ENCODE peak calls at places on chromosomes 3 and 15, in seven cellular contexts. K, N, Q, R, C, D and A are unnamed samples.

GRCh38 chr3:9749333-9749662 is 454 bp upstream of the OGG1 start:
- DNase-seq in C (no peak), N (no peak), D (no peak), Q (peak), K (no peak), R (no peak), A (peak)

GRCh38 chr15:38536201-38536676 is 28.4 kb downstream of the RASGRP1 start:
- DNase-seq in D (no peak), N (peak), C (peak), K (no peak), Q (no peak), R (peak), A (no peak)

GRCh38 chr15:31280037-31280830 is 46.4 kb upstream of the KLF13 start:
- DNase-seq in D (no peak), Q (peak), N (no peak), C (no peak), R (no peak), K (no peak), A (peak)

GRCh38 chr3:57815034-57815433 is 58.9 kb downstream of the SLMAP start:
- DNase-seq in Q (no peak), N (no peak), K (peak), R (no peak), D (no peak), C (no peak), A (no peak)

GRCh38 chr3:193589616-193590015 is 3.4 kb upstream of the OPA1 start:
- DNase-seq in N (no peak), Q (no peak), K (no peak), R (no peak), D (no peak), C (no peak), A (no peak)

GRCh38 chr3:101665357-101665756 is 11.6 kb downstream of the ZBTB11 start:
- DNase-seq in Q (no peak), R (peak), D (no peak), C (no peak), N (no peak), K (no peak), A (no peak)

GRCh38 chr3:192207661-192208060 is 519.7 kb downstream of the FGF12 start:
- DNase-seq in Q (no peak), R (no peak), C (no peak), D (no peak), K (no peak), N (no peak), A (no peak)

GRCh38 chr3:114365909-114366308 is 72.1 kb downstream of the TIGIT start:
- DNase-seq in N (no peak), C (no peak), D (no peak), Q (no peak), R (peak), K (no peak), A (no peak)

GRCh38 chr3:34377961-34378360 is 579.5 kb downstream of the PDCD6IP start:
- DNase-seq in R (no peak), C (no peak), D (no peak), N (no peak), K (no peak), Q (no peak), A (no peak)

GRCh38 chr3:195892355-195893120 is 15.8 kb downstream of the TNK2 start:
- DNase-seq in D (no peak), K (no peak), C (no peak), R (peak), Q (peak), N (peak), A (no peak)

GRCh38 chr15:52208306-52208946 is 17.2 kb upstream of the GNB5 start:
- DNase-seq in R (peak), C (peak), N (peak), K (peak), Q (peak), D (peak), A (peak)

GRCh38 chr15:47599806-47600205 is 117.5 kb upstream of the SEMA6D start:
- DNase-seq in C (no peak), Q (no peak), N (no peak), R (no peak), K (no peak), D (no peak), A (no peak)

GRCh38 chr3:196867507-196868296 is at the start of gene SENP5:
- DNase-seq in K (peak), N (peak), R (peak), D (peak), Q (peak), C (peak), A (peak)

GRCh38 chr15:85164841-85165466 is 183.3 kb downstream of the PDE8A start:
- DNase-seq in Q (no peak), C (no peak), R (no peak), K (no peak), N (no peak), D (no peak), A (no peak)

GRCh38 chr3:3665961-3666640 is 133.1 kb upstream of the LRRN1 start:
- DNase-seq in N (no peak), C (no peak), K (no peak), Q (no peak), R (no peak), D (no peak), A (no peak)

GRCh38 chr3:23747841-23748240 is 57.9 kb upstream of the UBE2E1 start:
- DNase-seq in Q (no peak), D (no peak), N (no peak), C (no peak), R (no peak), K (no peak), A (no peak)

GRCh38 chr3:124607163-124607562 is 123.1 kb upstream of the UMPS start:
- DNase-seq in Q (no peak), N (peak), K (no peak), R (peak), D (no peak), C (peak), A (no peak)

GRCh38 chr3:45986303-45986982 is 9.2 kb downstream of the FYCO1 start:
- DNase-seq in C (no peak), N (peak), R (peak), Q (no peak), D (no peak), K (no peak), A (no peak)

GRCh38 chr3:114383875-114384557 is 90.2 kb downstream of the TIGIT start:
- DNase-seq in N (peak), D (peak), R (peak), K (peak), C (peak), Q (peak), A (peak)

GRCh38 chr15:94042163-94042954 is 189.0 kb upstream of the MCTP2 start:
- DNase-seq in K (no peak), C (peak), Q (no peak), D (no peak), N (peak), R (peak), A (no peak)

GRCh38 chr3:46942481-46943236 is 33.9 kb downstream of the CCDC12 start:
- DNase-seq in D (no peak), N (no peak), K (no peak), R (no peak), C (no peak), Q (no peak), A (peak)

GRCh38 chr3:43688245-43688650 is 2.5 kb upstream of the ABHD5 start:
- DNase-seq in Q (no peak), D (no peak), R (no peak), K (no peak), C (no peak), N (peak), A (no peak)

GRCh38 chr3:4376499-4376898 is 73.3 kb downstream of the SETMAR start:
- DNase-seq in D (no peak), Q (no peak), K (no peak), R (no peak), N (peak), C (no peak), A (no peak)

GRCh38 chr3:25843332-25843731 is 53.4 kb downstream of the OXSM start:
- DNase-seq in R (peak), Q (no peak), D (no peak), N (peak), K (no peak), C (no peak), A (no peak)

GRCh38 chr15:73357999-73358665 is 10.6 kb downstream of the HCN4 start:
- DNase-seq in R (no peak), N (no peak), K (no peak), C (no peak), D (no peak), Q (no peak), A (no peak)

GRCh38 chr3:63048365-63048764 is 173.1 kb upstream of the CADPS start:
- DNase-seq in K (no peak), D (no peak), N (no peak), Q (no peak), C (no peak), R (no peak), A (no peak)

GRCh38 chr3:141100531-141101320 is 49.6 kb downstream of the SPSB4 start:
- DNase-seq in D (no peak), R (no peak), Q (no peak), C (no peak), N (no peak), K (no peak), A (no peak)

GRCh38 chr15:98420837-98421236 is 227.5 kb upstream of the IGF1R start:
- DNase-seq in D (no peak), Q (no peak), C (no peak), N (no peak), R (no peak), K (no peak), A (no peak)

GRCh38 chr3:18307529-18307928 is 117.6 kb downstream of the SATB1 start:
- DNase-seq in R (no peak), N (no peak), C (no peak), Q (no peak), D (no peak), K (no peak), A (no peak)

GRCh38 chr15:101578443-101578894 is 73.7 kb downstream of the TM2D3 start:
- DNase-seq in D (peak), K (peak), C (no peak), R (peak), N (peak), Q (peak), A (peak)

GRCh38 chr15:66895794-66896453 is 169.5 kb upstream of the SMAD3 start:
- DNase-seq in R (no peak), C (no peak), N (no peak), K (no peak), D (no peak), Q (no peak), A (no peak)

GRCh38 chr3:161475905-161476304 is 20.7 kb upstream of the OTOL1 start:
- DNase-seq in C (no peak), Q (no peak), K (no peak), D (no peak), N (peak), R (peak), A (no peak)

GRCh38 chr3:136990826-136991225 is 33.0 kb downstream of the IL20RB start:
- DNase-seq in C (no peak), D (no peak), N (no peak), Q (no peak), R (no peak), K (no peak), A (no peak)

GRCh38 chr3:128278130-128278529 is 124.8 kb downstream of the EEFSEC start:
- DNase-seq in Q (no peak), K (no peak), C (no peak), N (no peak), R (no peak), D (no peak), A (no peak)

GRCh38 chr3:170038434-170039110 is 777 bp downstream of the GPR160 start:
- DNase-seq in R (no peak), C (no peak), D (peak), Q (peak), N (no peak), K (peak), A (peak)

GRCh38 chr3:113631143-113631542 is 65.3 kb downstream of the USF3 start:
- DNase-seq in Q (no peak), R (no peak), N (no peak), C (no peak), D (no peak), K (no peak), A (no peak)

GRCh38 chr3:155791190-155791589 is 14.9 kb downstream of the C3orf33 start:
- DNase-seq in N (peak), D (no peak), C (no peak), Q (no peak), K (no peak), R (peak), A (no peak)

GRCh38 chr15:71333839-71334238 is 218.6 kb downstream of the THSD4 start:
- DNase-seq in C (peak), D (no peak), K (no peak), R (peak), N (peak), Q (no peak), A (no peak)

GRCh38 chr3:182682263-182683229 is 110.8 kb upstream of the ATP11B start:
- DNase-seq in N (peak), K (peak), C (no peak), D (peak), R (peak), Q (peak), A (peak)
- TF ChIP-seq CTCF in N (peak), K (peak), C (peak), D (peak), R (peak), Q (peak), A (peak)

DNA sequence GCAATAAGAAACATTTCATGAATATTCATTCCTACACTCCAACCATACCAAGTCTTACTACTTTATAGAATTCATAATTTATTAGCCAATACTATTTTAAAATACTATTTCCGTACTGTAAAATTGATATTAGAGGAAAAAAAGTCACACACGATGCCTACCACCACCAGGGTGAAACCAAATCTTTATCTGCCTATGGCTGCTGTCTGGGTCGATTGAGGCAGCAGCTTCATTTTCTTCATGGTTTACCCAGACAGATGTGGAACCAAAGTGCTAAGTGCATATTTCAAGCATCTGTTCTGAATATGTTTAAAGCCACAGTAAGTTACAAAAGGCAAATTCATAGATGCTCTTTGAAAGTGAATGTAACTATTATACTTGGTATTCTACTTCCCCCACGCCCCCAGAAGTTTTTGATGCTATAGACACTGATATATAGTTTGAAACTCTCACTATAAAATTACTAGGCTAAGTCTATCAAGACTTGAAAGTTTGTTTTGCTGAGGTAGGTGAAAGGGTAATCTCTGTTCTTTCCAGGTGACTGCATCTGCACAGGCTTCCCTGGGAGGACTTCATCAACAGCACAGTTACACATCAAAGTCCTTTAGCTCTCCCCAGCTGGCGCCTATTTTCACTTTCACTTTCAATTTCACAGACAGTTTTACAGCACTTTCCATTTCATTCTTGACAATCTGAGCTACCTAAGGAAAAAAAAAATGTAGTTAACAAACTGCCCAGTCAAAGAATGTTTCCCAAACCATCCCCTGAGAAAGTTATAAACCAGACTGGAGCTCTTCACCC is 113.9 kb downstream of the POLQ start:
- DNase-seq in K (peak), C (peak), N (peak), Q (no peak), R (peak), D (no peak), A (no peak)
- TF ChIP-seq CTCF in K (no peak), C (no peak), N (no peak), Q (no peak), R (no peak), D (no peak), A (no peak)

DNA sequence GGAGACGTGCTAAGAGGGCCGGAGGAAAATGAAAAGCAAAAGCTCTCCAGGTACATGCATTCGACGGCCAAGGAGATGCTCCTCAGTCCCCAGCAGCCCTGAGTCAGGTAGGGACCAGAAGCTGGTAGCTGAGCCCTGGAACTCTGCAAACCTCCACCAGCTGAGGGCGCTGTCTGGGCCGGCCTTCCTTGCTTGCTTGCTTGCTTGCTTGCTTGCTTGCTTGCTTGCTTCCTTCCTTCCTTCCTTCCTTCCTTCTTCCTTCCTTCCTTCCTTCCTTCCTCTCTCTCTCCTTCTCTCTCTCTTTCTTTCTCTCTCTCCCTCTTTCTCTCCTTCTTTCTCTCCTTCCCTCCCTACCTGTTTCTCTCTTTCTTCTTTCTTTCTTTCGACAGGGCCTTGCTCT is 94.6 kb upstream of the RASGRF1 start:
- DNase-seq in Q (peak), D (peak), K (peak), C (no peak), N (no peak), R (peak), A (peak)
- TF ChIP-seq CTCF in Q (peak), D (no peak), K (no peak), C (no peak), N (peak), R (peak), A (no peak)

DNA sequence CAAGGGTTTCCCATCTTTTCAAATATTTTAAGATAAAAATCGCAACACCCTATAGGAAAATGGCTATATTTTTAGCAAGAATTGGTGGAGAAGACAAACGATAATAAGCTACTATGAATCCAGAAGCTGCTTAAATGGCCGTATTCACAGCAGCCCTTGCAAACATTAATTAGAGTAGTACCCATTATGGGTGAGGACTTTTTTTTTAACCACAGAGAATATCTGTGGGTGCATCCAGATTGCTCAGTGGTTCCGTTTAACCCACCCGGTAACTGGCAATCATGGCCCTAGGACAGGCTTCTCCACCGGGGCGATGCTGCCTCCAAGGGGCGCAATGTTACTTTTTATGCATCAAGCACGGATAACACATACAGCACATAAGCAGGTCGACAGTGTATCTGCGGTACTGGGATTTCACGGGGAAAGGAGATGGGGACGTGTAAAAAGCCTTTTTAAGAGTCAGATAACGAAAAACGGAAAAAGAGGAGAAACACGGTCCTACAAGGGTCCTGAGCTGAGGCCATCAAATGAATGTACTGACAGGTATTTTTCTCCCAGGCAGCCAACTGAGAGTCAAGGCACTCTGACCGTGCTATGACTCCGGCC is 968 bp upstream of the TMEM266 start:
- DNase-seq in D (peak), N (peak), R (peak), K (peak), Q (peak), C (no peak), A (peak)
- TF ChIP-seq CTCF in D (no peak), N (no peak), R (peak), K (peak), Q (peak), C (peak), A (no peak)